ENCODE peak calls at places on chromosomes 12 and 14, in nine cellular contexts. Q, T, W, H, B, R, C, K and U are unnamed samples.

GRCh38 chr14:61385002-61385685 is 63.8 kb downstream of the PRKCH start:
- DNase-seq in Q (no peak), T (no peak), W (no peak), H (no peak), B (no peak), R (no peak), C (no peak), K (no peak), U (no peak)

GRCh38 chr12:102169922-102170698 is 27.5 kb downstream of the PMCH start:
- DNase-seq in Q (peak; percentile 16), T (no peak), W (no peak), H (no peak), B (peak; percentile 20), R (no peak), C (peak; percentile 63), K (no peak), U (no peak)

GRCh38 chr12:45988259-45988658 is 2.1 kb downstream of the SCAF11 start:
- DNase-seq in Q (no peak), T (no peak), W (no peak), H (no peak), B (peak; percentile 23), R (no peak), C (peak; percentile 82), K (no peak), U (no peak)

GRCh38 chr12:49288922-49289555 is 5.9 kb upstream of the PRPH start:
- DNase-seq in Q (no peak), T (peak; percentile 50), W (no peak), H (no peak), B (no peak), R (no peak), C (no peak), K (no peak), U (no peak)

GRCh38 chr14:61860294-61860918 is 98.2 kb downstream of the SNAPC1 start:
- DNase-seq in Q (peak; percentile 76), T (no peak), W (no peak), H (no peak), B (peak; percentile 64), R (no peak), C (peak; percentile 42), K (no peak), U (no peak)

GRCh38 chr12:132559652-132560420 is 50.5 kb downstream of the LRCOL1 start:
- DNase-seq in Q (peak; percentile 66), T (no peak), W (peak; percentile 42), H (peak; percentile 70), B (no peak), R (no peak), C (peak; percentile 36), K (peak; percentile 41), U (no peak)

GRCh38 chr12:69241444-69242092 is 2.2 kb downstream of the CPSF6 start:
- DNase-seq in Q (no peak), T (no peak), W (no peak), H (no peak), B (no peak), R (no peak), C (peak; percentile 10), K (no peak), U (no peak)

GRCh38 chr12:16189849-16190248 is 87.6 kb downstream of the SLC15A5 start:
- DNase-seq in Q (no peak), T (no peak), W (no peak), H (no peak), B (no peak), R (no peak), C (peak; percentile 28), K (no peak), U (no peak)

GRCh38 chr14:89429206-89430091 is 12.4 kb upstream of the FOXN3 start:
- DNase-seq in Q (peak; percentile 38), T (peak; percentile 66), W (peak; percentile 37), H (peak; percentile 38), B (no peak), R (no peak), C (peak; percentile 19), K (no peak), U (no peak)

GRCh38 chr12:69873429-69873828 is 48.4 kb downstream of the MYRFL start:
- DNase-seq in Q (no peak), T (no peak), W (no peak), H (no peak), B (no peak), R (no peak), C (no peak), K (no peak), U (no peak)

DNA sequence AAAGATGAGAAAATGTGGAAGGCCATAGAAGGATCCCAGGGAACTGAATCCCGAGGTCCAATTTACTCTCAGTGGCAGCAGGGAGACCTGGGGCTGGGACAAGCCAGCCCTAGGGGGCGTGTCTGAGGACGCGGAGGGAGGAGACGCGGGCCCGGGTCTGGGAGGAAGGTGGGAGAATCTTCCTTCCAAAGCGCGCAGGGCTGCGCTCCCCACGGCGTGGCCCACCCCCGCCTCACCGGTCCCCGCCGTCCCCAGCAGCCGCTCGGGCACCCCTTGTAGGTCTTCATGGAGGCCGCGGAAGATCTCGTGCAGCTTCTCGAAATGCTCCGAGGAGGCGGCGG is 323 bp downstream of the VTI1B start:
- DNase-seq in Q (peak; percentile 77), T (peak; percentile 83), W (peak; percentile 61), H (peak; percentile 72), B (peak; percentile 28), R (no peak), C (peak; percentile 45), K (peak; percentile 75), U (peak; percentile 81)
- TF ChIP-seq CTCF in Q (peak; percentile 28), T (peak; percentile 23), W (peak; percentile 16), H (no peak), B (peak; percentile 31), R (peak; percentile 36), C (peak; percentile 10), K (peak; percentile 15), U (no peak)

GRCh38 chr12:11710431-11710830 is 61.0 kb downstream of the ETV6 start:
- DNase-seq in Q (no peak), T (no peak), W (no peak), H (no peak), B (no peak), R (no peak), C (no peak), K (no peak), U (no peak)
- H3K27ac ChIP-seq in Q (no peak overlapping the region), T (peak overlapping the region; percentile 90), W (no peak overlapping the region), H (no peak overlapping the region), B (no peak overlapping the region), R (no peak overlapping the region), C (no peak overlapping the region), K (no peak overlapping the region), U (no peak overlapping the region)

DNA sequence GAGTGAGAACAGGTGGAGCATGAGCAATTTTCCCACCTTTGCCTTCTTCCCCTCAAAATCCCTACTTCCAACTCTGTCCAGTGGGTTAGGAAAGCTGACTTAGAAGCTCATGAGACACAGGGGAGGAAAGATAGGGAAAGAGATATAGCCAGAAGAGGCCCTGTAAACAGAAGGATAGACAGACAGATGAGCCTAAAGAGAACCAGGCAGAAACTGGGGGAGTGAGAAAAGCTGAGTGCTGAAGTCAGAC is 5.0 kb downstream of the AJUBA start:
- DNase-seq in Q (no peak), T (no peak), W (no peak), H (no peak), B (no peak), R (no peak), C (no peak), K (no peak), U (no peak)
- TF ChIP-seq CTCF in Q (no peak), T (no peak), W (no peak), H (no peak), B (no peak), R (no peak), C (no peak), K (no peak), U (no peak)

GRCh38 chr12:119241049-119241448 is 62.3 kb downstream of the HSPB8 start:
- DNase-seq in Q (no peak), T (no peak), W (no peak), H (no peak), B (no peak), R (no peak), C (no peak), K (no peak), U (no peak)

GRCh38 chr12:119247720-119248043 is 69.0 kb downstream of the HSPB8 start:
- DNase-seq in Q (no peak), T (no peak), W (no peak), H (no peak), B (no peak), R (no peak), C (no peak), K (no peak), U (no peak)

GRCh38 chr12:119247007-119247719 is 68.4 kb downstream of the HSPB8 start:
- DNase-seq in Q (no peak), T (no peak), W (no peak), H (no peak), B (no peak), R (no peak), C (no peak), K (no peak), U (no peak)

GRCh38 chr12:119249441-119249840 is 70.7 kb downstream of the HSPB8 start:
- DNase-seq in Q (no peak), T (no peak), W (no peak), H (no peak), B (no peak), R (no peak), C (no peak), K (no peak), U (no peak)

GRCh38 chr12:119245904-119246494 is 67.3 kb downstream of the HSPB8 start:
- DNase-seq in Q (no peak), T (no peak), W (no peak), H (no peak), B (no peak), R (no peak), C (no peak), K (no peak), U (no peak)
- H3K27ac ChIP-seq in Q (no peak overlapping the region), T (peak overlapping the region; percentile 36), W (no peak overlapping the region), H (no peak overlapping the region), B (no peak overlapping the region), R (no peak overlapping the region), C (no peak overlapping the region), K (peak overlapping the region; percentile 65), U (no peak overlapping the region)

DNA sequence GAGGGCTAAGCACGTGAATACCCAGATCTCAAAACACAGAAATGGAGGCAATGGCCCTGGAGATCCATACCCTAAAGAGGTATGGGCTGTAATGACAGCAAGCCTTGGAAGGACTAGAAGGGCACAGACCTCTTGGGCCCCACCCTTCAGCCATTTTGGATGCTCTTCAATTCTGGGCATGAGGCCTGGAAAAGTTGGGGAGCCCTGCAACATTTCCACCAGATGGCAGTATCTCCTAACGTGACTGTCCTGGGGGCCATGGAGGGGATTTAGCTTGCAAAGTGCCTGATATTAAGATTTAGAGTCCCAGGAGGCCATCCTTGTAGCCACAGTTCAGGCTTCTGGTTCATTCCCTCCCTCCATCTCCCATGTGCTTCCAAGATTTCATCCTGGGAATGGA is 30.2 kb downstream of the KCNA5 start:
- DNase-seq in Q (no peak), T (no peak), W (no peak), H (no peak), B (no peak), R (no peak), C (peak; percentile 44), K (no peak), U (no peak)
- TF ChIP-seq CTCF in Q (no peak), T (no peak), W (no peak), H (no peak), B (peak; percentile 72), R (peak; percentile 56), C (peak; percentile 58), K (no peak), U (no peak)